ENCODE peak calls at places on chromosome 5, in six cellular contexts. T is kidney, G is prostate gland, D is GM23338, I is NB4, Z is AG10803. R is an unnamed sample.

GRCh38 chr5:39017504-39017903 is 56.7 kb downstream of the RICTOR start:
- DNase-seq in T (no peak), G (no peak), D (no peak), I (no peak), Z (no peak), R (no peak)

GRCh38 chr5:154631141-154631540 is 124.0 kb upstream of the LARP1 start:
- DNase-seq in I (no peak), Z (no peak), D (no peak), G (no peak), T (no peak), R (no peak)

GRCh38 chr5:33049298-33049697 is 338.2 kb downstream of the NPR3 start:
- DNase-seq in D (no peak), G (no peak), T (peak; percentile 56), Z (no peak), I (no peak), R (no peak)

GRCh38 chr5:57408714-57409113 is 73.9 kb downstream of the ACTBL2 start:
- DNase-seq in I (no peak), G (no peak), D (no peak), T (no peak), Z (peak; percentile 69), R (no peak)

GRCh38 chr5:156380846-156381245 is 53.9 kb downstream of the SGCD start:
- DNase-seq in T (no peak), G (no peak), D (no peak), I (no peak), Z (peak; percentile 89), R (no peak)

GRCh38 chr5:37308796-37309195 is 59.6 kb upstream of the CPLANE1 start:
- DNase-seq in T (no peak), G (no peak), I (peak; percentile 17), Z (peak; percentile 64), D (no peak), R (no peak)

GRCh38 chr5:9207820-9208418 is 338.0 kb downstream of the SEMA5A start:
- DNase-seq in G (no peak), D (peak; percentile 64), Z (peak; percentile 58), T (no peak), I (peak; percentile 66), R (peak; percentile 64)

GRCh38 chr5:71623221-71623794 is 36.2 kb downstream of the MCCC2 start:
- DNase-seq in Z (no peak), G (no peak), T (no peak), D (no peak), I (no peak), R (no peak)

GRCh38 chr5:171743786-171744076 is 41.9 kb upstream of the SMIM23 start:
- DNase-seq in G (no peak), I (no peak), D (no peak), Z (no peak), T (no peak), R (peak; percentile 44)

GRCh38 chr5:145244251-145244650 is 590.9 kb downstream of the PRELID2 start:
- DNase-seq in Z (no peak), D (no peak), I (no peak), T (no peak), G (no peak), R (no peak)

GRCh38 chr5:62578540-62578939 is at the start of gene LRRC70:
- DNase-seq in D (peak; percentile 85), T (no peak), I (peak; percentile 66), G (no peak), Z (peak; percentile 27), R (peak; percentile 65)

GRCh38 chr5:38465045-38465444 is 91.4 kb downstream of the LIFR start:
- DNase-seq in I (no peak), Z (peak; percentile 54), G (no peak), D (no peak), T (no peak), R (no peak)

GRCh38 chr5:120229036-120229435 is 235.1 kb upstream of the PRR16 start:
- DNase-seq in T (no peak), D (no peak), G (no peak), Z (no peak), I (no peak), R (no peak)

GRCh38 chr5:131316822-131317221 is 53.0 kb downstream of the CDC42SE2 start:
- DNase-seq in T (no peak), I (no peak), G (no peak), Z (no peak), D (no peak), R (no peak)

GRCh38 chr5:131318455-131318854 is 54.6 kb downstream of the CDC42SE2 start:
- DNase-seq in Z (no peak), G (no peak), D (no peak), I (no peak), T (no peak), R (no peak)

GRCh38 chr5:131321066-131321465 is 57.2 kb downstream of the CDC42SE2 start:
- DNase-seq in D (no peak), I (no peak), Z (no peak), G (no peak), T (no peak), R (no peak)

GRCh38 chr5:131316026-131316425 is 52.2 kb downstream of the CDC42SE2 start:
- DNase-seq in T (no peak), G (no peak), D (no peak), Z (peak; percentile 18), I (no peak), R (no peak)
- H3K4me3 ChIP-seq in T (no peak overlapping the region), G (no peak overlapping the region), D (no peak overlapping the region), Z (no peak overlapping the region), I (no peak overlapping the region), R (no peak overlapping the region)

GRCh38 chr5:98734646-98735045 is 38.8 kb upstream of the RGMB start:
- DNase-seq in T (no peak), Z (no peak), D (peak; percentile 68), I (peak; percentile 3), G (no peak), R (no peak)
- TF ChIP-seq CTCF in T (no peak), Z (no peak), D (peak; percentile 58), I (peak; percentile 14), G (no peak), R (no peak)

GRCh38 chr5:77292026-77292757 is 81.7 kb downstream of the PDE8B start:
- DNase-seq in T (no peak), I (no peak), D (no peak), G (no peak), Z (peak; percentile 84), R (no peak)
- H3K4me3 ChIP-seq in T (no peak overlapping the region), I (no peak overlapping the region), D (no peak overlapping the region), G (no peak overlapping the region), Z (no peak overlapping the region), R (no peak overlapping the region)

GRCh38 chr5:42514759-42515158 is 91.5 kb downstream of the GHR start:
- DNase-seq in T (no peak), G (no peak), Z (no peak), I (peak; percentile 13), D (peak; percentile 49), R (peak; percentile 29)
- TF ChIP-seq CTCF in T (no peak), G (no peak), Z (no peak), I (no peak), D (peak; percentile 55), R (no peak)

DNA sequence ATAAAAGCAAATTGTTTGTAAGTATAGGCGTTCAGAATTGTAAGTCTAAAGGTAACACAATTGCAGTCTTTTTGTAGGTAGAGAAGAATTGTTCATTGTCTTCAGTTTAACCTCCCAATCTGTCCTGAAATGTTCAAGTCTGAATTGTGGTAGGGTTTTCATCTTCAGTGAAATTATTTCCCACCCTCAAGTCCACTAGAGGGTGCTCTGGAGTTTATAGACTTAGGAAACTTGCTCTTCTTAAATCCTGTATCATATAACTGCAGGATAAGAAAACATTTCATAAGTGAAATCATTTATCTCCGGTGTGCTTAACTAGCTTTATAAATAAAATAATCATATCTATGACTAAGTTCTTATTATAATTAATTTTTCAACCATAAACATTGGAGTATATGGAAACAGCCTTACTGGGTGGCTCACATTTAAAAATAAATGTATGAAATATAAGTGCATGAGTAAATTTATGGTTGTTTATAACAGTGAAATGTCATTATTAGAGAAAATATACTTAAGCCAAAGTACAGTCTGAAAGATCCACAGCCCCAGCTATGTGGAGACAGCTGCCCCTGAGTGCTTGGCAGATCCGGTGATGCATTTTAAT is 182.4 kb upstream of the OTULINL start:
- DNase-seq in Z (peak; percentile 72), D (peak; percentile 72), T (no peak), I (peak; percentile 62), G (peak; percentile 25), R (peak; percentile 51)
- H3K4me3 ChIP-seq in Z (no peak overlapping the region), D (no peak overlapping the region), T (no peak overlapping the region), I (no peak overlapping the region), G (no peak overlapping the region), R (no peak overlapping the region)